ENCODE peak calls at places on chromosome 11, in four cellular contexts. One of them, this sample, is unnamed.

GRCh38 chr11:77557553-77557952 is 32.2 kb upstream of the AQP11 start:
- DNase-seq in activated T-cell treated with anti-CD3 and anti-CD28 coated beads for 1 hour: no peak
- DNase-seq in hypothalamus: no peak
- DNase-seq in neural crest cell: no peak
- DNase-seq in this sample: no peak

GRCh38 chr11:64207247-64208085 is 945 bp downstream of the FERMT3 start:
- DNase-seq in hypothalamus: no peak
- DNase-seq in neural crest cell: no peak
- DNase-seq in activated T-cell treated with anti-CD3 and anti-CD28 coated beads for 1 hour: peak; percentile 58
- DNase-seq in this sample: no peak

GRCh38 chr11:76644591-76644990 is 26.0 kb downstream of the LRRC32 start:
- DNase-seq in activated T-cell treated with anti-CD3 and anti-CD28 coated beads for 1 hour: no peak
- DNase-seq in hypothalamus: no peak
- DNase-seq in neural crest cell: no peak
- DNase-seq in this sample: no peak

GRCh38 chr11:35838071-35838470 is 105.8 kb upstream of the LDLRAD3 start:
- DNase-seq in activated T-cell treated with anti-CD3 and anti-CD28 coated beads for 1 hour: no peak
- DNase-seq in neural crest cell: no peak
- DNase-seq in hypothalamus: no peak
- DNase-seq in this sample: no peak

GRCh38 chr11:48129697-48130395 is 86.8 kb upstream of the OR4B1 start:
- DNase-seq in neural crest cell: no peak
- DNase-seq in activated T-cell treated with anti-CD3 and anti-CD28 coated beads for 1 hour: no peak
- DNase-seq in hypothalamus: no peak
- DNase-seq in this sample: no peak

GRCh38 chr11:13346470-13346869 is 68.9 kb downstream of the BMAL1 start:
- DNase-seq in neural crest cell: no peak
- DNase-seq in hypothalamus: no peak
- DNase-seq in activated T-cell treated with anti-CD3 and anti-CD28 coated beads for 1 hour: no peak
- DNase-seq in this sample: no peak

GRCh38 chr11:63762662-63763505 is 5.7 kb downstream of the ZFTA start:
- DNase-seq in activated T-cell treated with anti-CD3 and anti-CD28 coated beads for 1 hour: no peak
- DNase-seq in hypothalamus: peak; percentile 36
- DNase-seq in neural crest cell: peak; percentile 40
- DNase-seq in this sample: peak; percentile 75

GRCh38 chr11:118633979-118634378 is 26.6 kb downstream of the PHLDB1 start:
- DNase-seq in hypothalamus: no peak
- DNase-seq in activated T-cell treated with anti-CD3 and anti-CD28 coated beads for 1 hour: no peak
- DNase-seq in neural crest cell: no peak
- DNase-seq in this sample: no peak

GRCh38 chr11:14300661-14301304 is 58.2 kb downstream of the RRAS2 start:
- DNase-seq in activated T-cell treated with anti-CD3 and anti-CD28 coated beads for 1 hour: peak; percentile 7
- DNase-seq in neural crest cell: peak; percentile 39
- DNase-seq in hypothalamus: no peak
- DNase-seq in this sample: peak; percentile 50

GRCh38 chr11:84543367-84544159 is 1083.6 kb downstream of the DLG2 start:
- DNase-seq in activated T-cell treated with anti-CD3 and anti-CD28 coated beads for 1 hour: no peak
- DNase-seq in hypothalamus: no peak
- DNase-seq in neural crest cell: no peak
- DNase-seq in this sample: no peak

GRCh38 chr11:15072551-15073143 is 746 bp upstream of the CALCB start:
- DNase-seq in hypothalamus: no peak
- DNase-seq in neural crest cell: no peak
- DNase-seq in activated T-cell treated with anti-CD3 and anti-CD28 coated beads for 1 hour: no peak
- DNase-seq in this sample: no peak

GRCh38 chr11:72041364-72042058 is 38.8 kb downstream of the NUMA1 start:
- DNase-seq in hypothalamus: peak; percentile 88
- DNase-seq in neural crest cell: peak; percentile 34
- DNase-seq in activated T-cell treated with anti-CD3 and anti-CD28 coated beads for 1 hour: peak; percentile 29
- DNase-seq in this sample: peak; percentile 93

GRCh38 chr11:2671748-2672147 is 28.0 kb downstream of the KCNQ1OT1 start:
- DNase-seq in activated T-cell treated with anti-CD3 and anti-CD28 coated beads for 1 hour: no peak
- DNase-seq in neural crest cell: no peak
- DNase-seq in hypothalamus: no peak
- DNase-seq in this sample: no peak

GRCh38 chr11:18775492-18776292 is 15.9 kb downstream of the PTPN5 start:
- DNase-seq in neural crest cell: peak; percentile 87
- DNase-seq in hypothalamus: no peak
- DNase-seq in activated T-cell treated with anti-CD3 and anti-CD28 coated beads for 1 hour: peak; percentile 49
- DNase-seq in this sample: peak; percentile 50

GRCh38 chr11:68127791-68128681 is 6.8 kb upstream of the CHKA start:
- DNase-seq in hypothalamus: peak; percentile 23
- DNase-seq in activated T-cell treated with anti-CD3 and anti-CD28 coated beads for 1 hour: no peak
- DNase-seq in neural crest cell: peak; percentile 66
- DNase-seq in this sample: peak; percentile 88

GRCh38 chr11:125942771-125943428 is 2.9 kb upstream of the VSIG10L2 start:
- DNase-seq in activated T-cell treated with anti-CD3 and anti-CD28 coated beads for 1 hour: no peak
- DNase-seq in neural crest cell: no peak
- DNase-seq in hypothalamus: no peak
- DNase-seq in this sample: no peak

GRCh38 chr11:44456544-44457270 is 108.8 kb upstream of the CD82 start:
- DNase-seq in hypothalamus: no peak
- DNase-seq in activated T-cell treated with anti-CD3 and anti-CD28 coated beads for 1 hour: no peak
- DNase-seq in neural crest cell: no peak
- DNase-seq in this sample: no peak

GRCh38 chr11:102806296-102806695 is 8.3 kb upstream of the MMP1 start:
- DNase-seq in activated T-cell treated with anti-CD3 and anti-CD28 coated beads for 1 hour: no peak
- DNase-seq in hypothalamus: no peak
- DNase-seq in neural crest cell: no peak
- DNase-seq in this sample: no peak

GRCh38 chr11:68773521-68774187 is 22.3 kb upstream of the TESMIN start:
- DNase-seq in activated T-cell treated with anti-CD3 and anti-CD28 coated beads for 1 hour: no peak
- DNase-seq in hypothalamus: no peak
- DNase-seq in neural crest cell: no peak
- DNase-seq in this sample: no peak

GRCh38 chr11:129190087-129190486 is 2.0 kb downstream of the ARHGAP32 start:
- DNase-seq in activated T-cell treated with anti-CD3 and anti-CD28 coated beads for 1 hour: no peak
- DNase-seq in neural crest cell: no peak
- DNase-seq in hypothalamus: no peak
- DNase-seq in this sample: no peak

GRCh38 chr11:64305691-64306562 is 603 bp downstream of the ESRRA start:
- DNase-seq in neural crest cell: peak; percentile 60
- DNase-seq in activated T-cell treated with anti-CD3 and anti-CD28 coated beads for 1 hour: peak; percentile 56
- DNase-seq in hypothalamus: no peak
- DNase-seq in this sample: peak; percentile 74

GRCh38 chr11:74932169-74932568 is 16.7 kb downstream of the XRRA1 start:
- DNase-seq in neural crest cell: no peak
- DNase-seq in activated T-cell treated with anti-CD3 and anti-CD28 coated beads for 1 hour: no peak
- DNase-seq in hypothalamus: no peak
- DNase-seq in this sample: no peak

GRCh38 chr11:17508306-17508705 is 31.7 kb upstream of the ABCC8 start:
- DNase-seq in activated T-cell treated with anti-CD3 and anti-CD28 coated beads for 1 hour: no peak
- DNase-seq in hypothalamus: no peak
- DNase-seq in neural crest cell: no peak
- DNase-seq in this sample: no peak

GRCh38 chr11:76152741-76153608 is 53.3 kb downstream of the WNT11 start:
- DNase-seq in activated T-cell treated with anti-CD3 and anti-CD28 coated beads for 1 hour: no peak
- DNase-seq in neural crest cell: no peak
- DNase-seq in hypothalamus: no peak
- DNase-seq in this sample: no peak

GRCh38 chr11:124041254-124041653 is at the start of gene OR10G7:
- DNase-seq in neural crest cell: no peak
- DNase-seq in activated T-cell treated with anti-CD3 and anti-CD28 coated beads for 1 hour: no peak
- DNase-seq in hypothalamus: no peak
- DNase-seq in this sample: no peak

GRCh38 chr11:63944987-63945386 is 6.2 kb downstream of the NAA40 start:
- DNase-seq in activated T-cell treated with anti-CD3 and anti-CD28 coated beads for 1 hour: no peak
- DNase-seq in hypothalamus: no peak
- DNase-seq in neural crest cell: no peak
- DNase-seq in this sample: no peak

GRCh38 chr11:119774180-119774763 is 45.3 kb upstream of the NECTIN1 start:
- DNase-seq in activated T-cell treated with anti-CD3 and anti-CD28 coated beads for 1 hour: no peak
- DNase-seq in neural crest cell: peak; percentile 53
- DNase-seq in hypothalamus: no peak
- DNase-seq in this sample: no peak

GRCh38 chr11:27907534-27907933 is 200.4 kb downstream of the KIF18A start:
- DNase-seq in neural crest cell: no peak
- DNase-seq in activated T-cell treated with anti-CD3 and anti-CD28 coated beads for 1 hour: no peak
- DNase-seq in hypothalamus: no peak
- DNase-seq in this sample: no peak

GRCh38 chr11:28836285-28837081 is 728.3 kb downstream of the METTL15 start:
- DNase-seq in hypothalamus: no peak
- DNase-seq in activated T-cell treated with anti-CD3 and anti-CD28 coated beads for 1 hour: no peak
- DNase-seq in neural crest cell: no peak
- DNase-seq in this sample: peak; percentile 6

GRCh38 chr11:31173926-31174680 is 195.4 kb downstream of the DCDC1 start:
- DNase-seq in neural crest cell: no peak
- DNase-seq in hypothalamus: no peak
- DNase-seq in activated T-cell treated with anti-CD3 and anti-CD28 coated beads for 1 hour: no peak
- DNase-seq in this sample: no peak

GRCh38 chr11:77602385-77603105 is 12.8 kb downstream of the AQP11 start:
- DNase-seq in hypothalamus: no peak
- DNase-seq in neural crest cell: no peak
- DNase-seq in activated T-cell treated with anti-CD3 and anti-CD28 coated beads for 1 hour: no peak
- DNase-seq in this sample: peak; percentile 18

GRCh38 chr11:62260261-62260953 is 9.6 kb upstream of the SCGB2A2 start:
- DNase-seq in hypothalamus: no peak
- DNase-seq in neural crest cell: no peak
- DNase-seq in activated T-cell treated with anti-CD3 and anti-CD28 coated beads for 1 hour: no peak
- DNase-seq in this sample: no peak

GRCh38 chr11:130798280-130798679 is 118.0 kb downstream of the SNX19 start:
- DNase-seq in neural crest cell: no peak
- DNase-seq in hypothalamus: no peak
- DNase-seq in activated T-cell treated with anti-CD3 and anti-CD28 coated beads for 1 hour: no peak
- DNase-seq in this sample: no peak

GRCh38 chr11:69477111-69477510 is 4.4 kb upstream of the LINC01488 start:
- DNase-seq in neural crest cell: no peak
- DNase-seq in activated T-cell treated with anti-CD3 and anti-CD28 coated beads for 1 hour: no peak
- DNase-seq in hypothalamus: no peak
- DNase-seq in this sample: no peak

GRCh38 chr11:8015753-8016239 is 28.7 kb downstream of the EIF3F start:
- DNase-seq in activated T-cell treated with anti-CD3 and anti-CD28 coated beads for 1 hour: no peak
- DNase-seq in neural crest cell: no peak
- DNase-seq in hypothalamus: no peak
- DNase-seq in this sample: no peak

GRCh38 chr11:64056213-64056785 is 20.6 kb downstream of the FLRT1 start:
- DNase-seq in neural crest cell: no peak
- DNase-seq in activated T-cell treated with anti-CD3 and anti-CD28 coated beads for 1 hour: no peak
- DNase-seq in hypothalamus: no peak
- DNase-seq in this sample: no peak